ENCODE peak calls at places on chromosomes 12 and 14, in six cellular contexts. Z is glutamatergic neuron; S is CD8-positive, alpha-beta T cell; V is HFF-Myc; P is GM10248; G is AG04449. X is an unnamed sample.
A peak's percentile ranks its signal among the peaks of the same experiment; 100 is the strongest.

GRCh38 chr12:27906658-27907473 is 65.7 kb downstream of the PTHLH start:
- DNase-seq in P (no peak), Z (no peak), G (no peak), V (no peak), S (no peak), X (no peak)

GRCh38 chr12:75390156-75390898 is 562 bp upstream of the GLIPR1L2 start:
- DNase-seq in Z (no peak), G (no peak), S (no peak), V (no peak), P (no peak), X (no peak)

GRCh38 chr12:104694711-104695110 is 238.0 kb downstream of the CHST11 start:
- DNase-seq in G (no peak), S (no peak), V (no peak), P (no peak), Z (no peak), X (no peak)

GRCh38 chr12:45246202-45246601 is 30.3 kb downstream of the ANO6 start:
- DNase-seq in S (no peak), G (no peak), Z (no peak), V (no peak), P (no peak), X (no peak)

GRCh38 chr12:8628731-8629130 is 16.1 kb upstream of the AICDA start:
- DNase-seq in Z (no peak), G (no peak), V (no peak), P (no peak), S (no peak), X (no peak)

GRCh38 chr12:29066061-29066588 is 83.0 kb upstream of the FAR2 start:
- DNase-seq in V (peak; percentile 40), P (no peak), Z (peak; percentile 46), S (no peak), G (no peak), X (no peak)

GRCh38 chr14:74670726-74671125 is 42.2 kb downstream of the AREL1 start:
- DNase-seq in S (no peak), Z (no peak), V (no peak), G (no peak), P (no peak), X (no peak)

GRCh38 chr12:65673732-65674131 is 150.6 kb upstream of the HMGA2 start:
- DNase-seq in V (no peak), S (no peak), Z (no peak), G (no peak), P (no peak), X (no peak)

GRCh38 chr12:113625499-113625898 is 153.8 kb upstream of the LHX5 start:
- DNase-seq in P (no peak), G (no peak), S (no peak), Z (no peak), V (no peak), X (no peak)

GRCh38 chr12:27585739-27586265 is 61.8 kb downstream of the PPFIBP1 start:
- DNase-seq in P (no peak), S (no peak), Z (no peak), V (no peak), G (no peak), X (no peak)

GRCh38 chr14:91866061-91866460 is 1.3 kb downstream of the TC2N start:
- DNase-seq in S (no peak), G (no peak), Z (no peak), V (no peak), P (no peak), X (no peak)

GRCh38 chr14:21047378-21047781 is 5.2 kb downstream of the RNASE7 start:
- DNase-seq in S (no peak), Z (no peak), V (no peak), G (no peak), P (no peak), X (no peak)

GRCh38 chr12:88399811-88400210 is 180.5 kb downstream of the KITLG start:
- DNase-seq in S (no peak), P (no peak), V (no peak), Z (no peak), G (no peak), X (no peak)

GRCh38 chr12:62296001-62296400 is 35.8 kb downstream of the USP15 start:
- DNase-seq in Z (no peak), G (no peak), S (no peak), P (no peak), V (no peak), X (no peak)

GRCh38 chr12:116442981-116443380 is 116.2 kb upstream of the MAP1LC3B2 start:
- DNase-seq in Z (no peak), G (no peak), S (no peak), V (no peak), P (no peak), X (no peak)

GRCh38 chr12:109131522-109132050 is 15.2 kb downstream of the ACACB start:
- DNase-seq in G (no peak), Z (no peak), P (no peak), V (no peak), S (no peak), X (no peak)

GRCh38 chr12:66929121-66929520 is 250.2 kb upstream of the GRIP1 start:
- DNase-seq in Z (no peak), G (no peak), V (no peak), S (no peak), P (no peak), X (no peak)

GRCh38 chr14:45253754-45254300 is 825 bp upstream of the MIS18BP1 start:
- DNase-seq in V (no peak), P (no peak), Z (no peak), G (no peak), S (no peak), X (no peak)

GRCh38 chr12:15956413-15957185 is 45.5 kb downstream of the DERA start:
- DNase-seq in S (no peak), Z (no peak), V (no peak), P (no peak), G (no peak), X (no peak)

GRCh38 chr12:96811083-96811482 is 96.0 kb upstream of the NEDD1 start:
- DNase-seq in Z (no peak), S (no peak), P (no peak), V (peak; percentile 47), G (peak; percentile 40), X (no peak)

GRCh38 chr12:105355752-105356151 is 25.3 kb downstream of the C12orf75 start:
- DNase-seq in V (no peak), G (peak; percentile 24), P (no peak), Z (no peak), S (no peak), X (no peak)

GRCh38 chr12:47219243-47219642 is 139.5 kb upstream of the AMIGO2 start:
- DNase-seq in V (no peak), S (no peak), G (no peak), Z (no peak), P (no peak), X (no peak)

GRCh38 chr14:106037380-106037779 is 511.0 kb downstream of the TMEM121 start:
- DNase-seq in Z (no peak), G (no peak), P (no peak), S (no peak), V (no peak), X (no peak)
- TF ChIP-seq CTCF in Z (no peak), G (no peak), P (no peak), S (no peak), V (no peak), X (no peak)

DNA sequence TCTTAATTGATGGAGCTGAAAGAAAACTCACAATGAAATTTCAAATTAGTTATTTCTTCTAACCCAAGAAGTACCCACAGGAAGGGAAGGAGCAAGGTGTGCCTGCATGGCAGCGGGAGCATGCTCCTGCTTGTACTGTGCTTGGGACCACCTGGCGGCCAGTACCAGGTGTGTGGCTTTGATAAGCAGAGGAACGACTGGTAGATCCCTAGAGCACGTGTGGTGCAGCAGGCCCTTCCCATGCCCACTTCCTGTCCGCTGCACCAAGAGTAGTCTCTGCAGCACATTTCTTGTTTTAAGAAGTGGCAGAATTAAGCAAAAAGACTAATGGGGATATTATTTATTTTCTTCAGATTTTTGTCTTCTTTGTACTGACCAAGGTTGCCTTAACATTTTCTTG is 122.3 kb upstream of the ATF1 start:
- DNase-seq in Z (no peak), P (no peak), V (no peak), S (no peak), G (no peak), X (no peak)
- TF ChIP-seq CTCF in Z (no peak), P (no peak), V (no peak), S (no peak), G (no peak), X (no peak)

GRCh38 chr12:78181544-78182162 is 351.0 kb downstream of the NAV3 start:
- DNase-seq in G (no peak), P (no peak), Z (peak; percentile 42), V (no peak), S (no peak), X (no peak)
- TF ChIP-seq CTCF in G (peak; percentile 20), P (peak; percentile 23), Z (peak; percentile 49), V (peak; percentile 29), S (no peak), X (no peak)

GRCh38 chr12:124725612-124726237 is 137.9 kb downstream of the SCARB1 start:
- DNase-seq in S (no peak), Z (no peak), P (no peak), V (no peak), G (no peak), X (no peak)

GRCh38 chr12:124727244-124727673 is 136.4 kb downstream of the SCARB1 start:
- DNase-seq in S (no peak), G (no peak), Z (peak; percentile 50), V (no peak), P (peak; percentile 58), X (no peak)

GRCh38 chr12:124725099-124725498 is 138.6 kb downstream of the SCARB1 start:
- DNase-seq in P (no peak), Z (no peak), S (no peak), G (no peak), V (no peak), X (no peak)

GRCh38 chr12:124730455-124730932 is 133.2 kb downstream of the SCARB1 start:
- DNase-seq in G (no peak), Z (no peak), V (no peak), S (no peak), P (no peak), X (no peak)

DNA sequence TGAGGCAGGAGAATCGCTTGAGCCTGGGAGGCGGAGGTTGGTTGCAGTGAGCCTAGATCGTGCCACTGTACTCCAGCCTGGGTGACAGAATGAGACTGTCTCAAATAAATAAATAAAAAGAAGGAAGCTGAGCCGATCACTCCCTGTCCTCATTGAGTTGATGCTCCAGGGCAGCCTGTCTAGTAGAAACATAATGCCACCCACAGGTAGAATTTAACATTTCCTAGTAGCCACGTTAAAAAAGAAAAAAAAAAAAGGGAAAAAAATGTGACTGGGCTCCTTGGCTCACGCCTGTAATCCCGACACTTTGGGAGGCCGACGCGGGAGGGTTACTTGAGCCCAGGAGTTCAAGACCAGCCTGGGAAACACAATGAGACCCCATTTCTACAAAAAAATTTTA is 135.7 kb downstream of the SCARB1 start:
- DNase-seq in P (no peak), Z (no peak), V (no peak), G (no peak), S (no peak), X (no peak)
- TF ChIP-seq CTCF in P (no peak), Z (no peak), V (no peak), G (no peak), S (no peak), X (no peak)

X was measured in natural killer cell.